ENCODE peak calls at places on chromosomes 7 and 10, in six cellular contexts. One of them, this sample, is unnamed.

GRCh38 chr7:117411539-117411938 is 15.8 kb downstream of the ASZ1 start:
- DNase-seq in transverse colon: no peak
- DNase-seq in HL-60: no peak
- DNase-seq in kidney: no peak
- DNase-seq in fibroblast of the aortic adventitia: no peak
- DNase-seq in AG10803: no peak
- DNase-seq in this sample: no peak

GRCh38 chr10:9097206-9097990 is 1042.9 kb downstream of the GATA3 start:
- DNase-seq in transverse colon: no peak
- DNase-seq in HL-60: no peak
- DNase-seq in kidney: no peak
- DNase-seq in fibroblast of the aortic adventitia: no peak
- DNase-seq in AG10803: no peak
- DNase-seq in this sample: no peak

GRCh38 chr10:74932648-74933047 is 106.2 kb downstream of the KAT6B start:
- DNase-seq in transverse colon: peak
- DNase-seq in HL-60: no peak
- DNase-seq in kidney: no peak
- DNase-seq in fibroblast of the aortic adventitia: no peak
- DNase-seq in AG10803: peak
- DNase-seq in this sample: no peak

GRCh38 chr10:12181065-12181775 is 14.5 kb downstream of the NUDT5 start:
- DNase-seq in transverse colon: peak
- DNase-seq in HL-60: peak
- DNase-seq in kidney: no peak
- DNase-seq in fibroblast of the aortic adventitia: no peak
- DNase-seq in AG10803: no peak
- DNase-seq in this sample: peak

GRCh38 chr7:135900186-135900585 is 77.0 kb downstream of the MTPN start:
- DNase-seq in transverse colon: no peak
- DNase-seq in HL-60: no peak
- DNase-seq in kidney: no peak
- DNase-seq in fibroblast of the aortic adventitia: no peak
- DNase-seq in AG10803: no peak
- DNase-seq in this sample: no peak

GRCh38 chr10:86339226-86339865 is 27.2 kb downstream of the GRID1 start:
- DNase-seq in transverse colon: no peak
- DNase-seq in HL-60: no peak
- DNase-seq in kidney: peak
- DNase-seq in fibroblast of the aortic adventitia: no peak
- DNase-seq in AG10803: no peak
- DNase-seq in this sample: no peak

GRCh38 chr7:91913612-91914011 is 27.1 kb upstream of the AKAP9 start:
- DNase-seq in transverse colon: no peak
- DNase-seq in HL-60: no peak
- DNase-seq in kidney: no peak
- DNase-seq in fibroblast of the aortic adventitia: peak
- DNase-seq in AG10803: peak
- DNase-seq in this sample: peak

GRCh38 chr10:80612261-80612660 is 74.6 kb downstream of the SH2D4B start:
- DNase-seq in transverse colon: no peak
- DNase-seq in HL-60: no peak
- DNase-seq in kidney: no peak
- DNase-seq in fibroblast of the aortic adventitia: no peak
- DNase-seq in AG10803: no peak
- DNase-seq in this sample: no peak

GRCh38 chr7:159109092-159110035 is 35.3 kb downstream of the VIPR2 start:
- DNase-seq in transverse colon: no peak
- DNase-seq in HL-60: no peak
- DNase-seq in kidney: no peak
- DNase-seq in fibroblast of the aortic adventitia: no peak
- DNase-seq in AG10803: no peak
- DNase-seq in this sample: no peak

GRCh38 chr10:99347672-99348071 is 18.5 kb downstream of the CNNM1 start:
- DNase-seq in transverse colon: no peak
- DNase-seq in HL-60: no peak
- DNase-seq in kidney: no peak
- DNase-seq in fibroblast of the aortic adventitia: no peak
- DNase-seq in AG10803: no peak
- DNase-seq in this sample: no peak

GRCh38 chr10:81215498-81215897 is 659.5 kb upstream of the NRG3 start:
- DNase-seq in transverse colon: no peak
- DNase-seq in HL-60: no peak
- DNase-seq in kidney: no peak
- DNase-seq in fibroblast of the aortic adventitia: no peak
- DNase-seq in AG10803: no peak
- DNase-seq in this sample: peak

GRCh38 chr7:50315739-50316671 is 11.5 kb downstream of the IKZF1 start:
- DNase-seq in transverse colon: no peak
- DNase-seq in HL-60: peak
- DNase-seq in kidney: no peak
- DNase-seq in fibroblast of the aortic adventitia: no peak
- DNase-seq in AG10803: no peak
- DNase-seq in this sample: no peak

GRCh38 chr7:146960747-146961416 is 844.3 kb downstream of the CNTNAP2 start:
- DNase-seq in transverse colon: no peak
- DNase-seq in HL-60: no peak
- DNase-seq in kidney: no peak
- DNase-seq in fibroblast of the aortic adventitia: no peak
- DNase-seq in AG10803: no peak
- DNase-seq in this sample: no peak

GRCh38 chr7:108246227-108246837 is 116.2 kb upstream of the LAMB4 start:
- DNase-seq in transverse colon: no peak
- DNase-seq in HL-60: no peak
- DNase-seq in kidney: no peak
- DNase-seq in fibroblast of the aortic adventitia: peak
- DNase-seq in AG10803: peak
- DNase-seq in this sample: peak

GRCh38 chr10:115402690-115403089 is 309.5 kb downstream of the ATRNL1 start:
- DNase-seq in transverse colon: no peak
- DNase-seq in HL-60: no peak
- DNase-seq in kidney: no peak
- DNase-seq in fibroblast of the aortic adventitia: peak
- DNase-seq in AG10803: no peak
- DNase-seq in this sample: peak

GRCh38 chr10:1434912-1435692 is 302.2 kb downstream of the ADARB2 start:
- DNase-seq in transverse colon: no peak
- DNase-seq in HL-60: no peak
- DNase-seq in kidney: no peak
- DNase-seq in fibroblast of the aortic adventitia: no peak
- DNase-seq in AG10803: no peak
- DNase-seq in this sample: no peak

GRCh38 chr10:43090188-43090587 is 13.3 kb downstream of the RET start:
- DNase-seq in transverse colon: no peak
- DNase-seq in HL-60: no peak
- DNase-seq in kidney: no peak
- DNase-seq in fibroblast of the aortic adventitia: no peak
- DNase-seq in AG10803: no peak
- DNase-seq in this sample: no peak

GRCh38 chr7:25908154-25908948 is 243.6 kb upstream of the NFE2L3 start:
- DNase-seq in transverse colon: no peak
- DNase-seq in HL-60: no peak
- DNase-seq in kidney: no peak
- DNase-seq in fibroblast of the aortic adventitia: no peak
- DNase-seq in AG10803: no peak
- DNase-seq in this sample: no peak

GRCh38 chr10:88793747-88794299 is 8.7 kb upstream of the LIPM start:
- DNase-seq in transverse colon: no peak
- DNase-seq in HL-60: no peak
- DNase-seq in kidney: no peak
- DNase-seq in fibroblast of the aortic adventitia: peak
- DNase-seq in AG10803: peak
- DNase-seq in this sample: peak

GRCh38 chr10:88309365-88309764 is 273.8 kb downstream of the RNLS start:
- DNase-seq in transverse colon: no peak
- DNase-seq in HL-60: no peak
- DNase-seq in kidney: no peak
- DNase-seq in fibroblast of the aortic adventitia: no peak
- DNase-seq in AG10803: no peak
- DNase-seq in this sample: no peak

DNA sequence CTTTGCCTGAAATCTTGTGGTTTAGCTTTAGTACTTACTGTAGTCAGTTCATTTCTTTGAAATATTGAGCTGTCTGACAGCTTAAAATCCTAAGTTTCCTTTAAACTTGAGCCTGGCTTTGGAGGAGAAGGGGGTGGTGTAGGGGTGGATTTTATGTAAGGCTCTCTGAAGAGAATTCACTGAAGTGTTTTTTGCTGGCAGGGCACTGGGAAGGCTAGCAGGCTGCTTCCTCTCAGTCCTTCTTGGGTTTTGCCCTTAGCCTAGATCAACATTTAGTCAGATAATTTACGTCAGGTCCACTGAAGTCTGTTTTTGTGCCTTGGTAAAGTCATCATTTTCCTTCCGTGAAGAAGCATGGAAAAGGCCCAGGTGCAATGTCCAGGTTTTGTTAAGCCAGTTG is 516.6 kb downstream of the AUTS2 start:
- DNase-seq in transverse colon: no peak
- DNase-seq in HL-60: no peak
- DNase-seq in kidney: no peak
- DNase-seq in fibroblast of the aortic adventitia: no peak
- DNase-seq in AG10803: peak
- DNase-seq in this sample: no peak
- H3K4me3 ChIP-seq in transverse colon: no peak
- H3K4me3 ChIP-seq in HL-60: no peak
- H3K4me3 ChIP-seq in kidney: no peak
- H3K4me3 ChIP-seq in fibroblast of the aortic adventitia: no peak
- H3K4me3 ChIP-seq in AG10803: no peak
- H3K4me3 ChIP-seq in this sample: no peak

GRCh38 chr10:122050811-122051210 is 61.8 kb downstream of the TACC2 start:
- DNase-seq in transverse colon: no peak
- DNase-seq in HL-60: no peak
- DNase-seq in kidney: no peak
- DNase-seq in fibroblast of the aortic adventitia: no peak
- DNase-seq in AG10803: no peak
- DNase-seq in this sample: no peak

GRCh38 chr10:122053314-122053713 is 64.4 kb downstream of the TACC2 start:
- DNase-seq in transverse colon: no peak
- DNase-seq in HL-60: no peak
- DNase-seq in kidney: no peak
- DNase-seq in fibroblast of the aortic adventitia: no peak
- DNase-seq in AG10803: no peak
- DNase-seq in this sample: no peak

GRCh38 chr10:122054046-122055025 is 65.4 kb downstream of the TACC2 start:
- DNase-seq in transverse colon: peak
- DNase-seq in HL-60: no peak
- DNase-seq in kidney: no peak
- DNase-seq in fibroblast of the aortic adventitia: peak
- DNase-seq in AG10803: peak
- DNase-seq in this sample: peak

GRCh38 chr10:122051609-122052385 is 62.8 kb downstream of the TACC2 start:
- DNase-seq in transverse colon: peak
- DNase-seq in HL-60: no peak
- DNase-seq in kidney: no peak
- DNase-seq in fibroblast of the aortic adventitia: peak
- DNase-seq in AG10803: peak
- DNase-seq in this sample: peak

DNA sequence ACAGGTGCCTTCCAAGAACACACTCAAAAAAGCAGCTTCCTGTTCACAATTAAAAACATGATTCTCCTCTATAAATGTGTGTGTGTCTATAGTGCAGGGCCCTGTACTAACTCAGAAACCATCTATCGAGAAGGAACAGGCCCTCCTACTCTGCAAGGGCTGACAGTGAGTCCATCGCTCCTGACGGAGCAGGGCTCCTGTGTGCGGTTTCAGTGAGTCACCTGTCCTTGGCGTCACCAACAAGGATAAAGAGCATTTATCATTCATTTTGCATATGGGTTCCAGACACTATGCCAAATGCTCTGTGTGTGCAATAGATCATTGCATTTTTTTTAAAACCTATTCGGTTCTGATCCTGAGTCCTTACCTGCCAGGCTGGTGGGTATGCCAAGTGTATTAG is 63.7 kb downstream of the TACC2 start:
- DNase-seq in transverse colon: no peak
- DNase-seq in HL-60: no peak
- DNase-seq in kidney: no peak
- DNase-seq in fibroblast of the aortic adventitia: no peak
- DNase-seq in AG10803: no peak
- DNase-seq in this sample: peak
- TF ChIP-seq CTCF in transverse colon: no peak
- TF ChIP-seq CTCF in HL-60: no peak
- TF ChIP-seq CTCF in kidney: no peak
- TF ChIP-seq CTCF in fibroblast of the aortic adventitia: no peak
- TF ChIP-seq CTCF in AG10803: no peak
- TF ChIP-seq CTCF in this sample: no peak

GRCh38 chr10:122986340-122986739 is 6.1 kb downstream of the PSTK start:
- DNase-seq in transverse colon: no peak
- DNase-seq in HL-60: no peak
- DNase-seq in kidney: no peak
- DNase-seq in fibroblast of the aortic adventitia: no peak
- DNase-seq in AG10803: no peak
- DNase-seq in this sample: no peak

GRCh38 chr10:122990278-122990677 is 10.1 kb downstream of the PSTK start:
- DNase-seq in transverse colon: no peak
- DNase-seq in HL-60: no peak
- DNase-seq in kidney: no peak
- DNase-seq in fibroblast of the aortic adventitia: no peak
- DNase-seq in AG10803: no peak
- DNase-seq in this sample: no peak

GRCh38 chr10:122984708-122985107 is 4.5 kb downstream of the PSTK start:
- DNase-seq in transverse colon: no peak
- DNase-seq in HL-60: no peak
- DNase-seq in kidney: no peak
- DNase-seq in fibroblast of the aortic adventitia: no peak
- DNase-seq in AG10803: no peak
- DNase-seq in this sample: no peak

GRCh38 chr10:122992031-122992585 is 11.9 kb downstream of the PSTK start:
- DNase-seq in transverse colon: no peak
- DNase-seq in HL-60: no peak
- DNase-seq in kidney: no peak
- DNase-seq in fibroblast of the aortic adventitia: no peak
- DNase-seq in AG10803: no peak
- DNase-seq in this sample: no peak

GRCh38 chr10:122988501-122988900 is 8.3 kb downstream of the PSTK start:
- DNase-seq in transverse colon: no peak
- DNase-seq in HL-60: no peak
- DNase-seq in kidney: no peak
- DNase-seq in fibroblast of the aortic adventitia: no peak
- DNase-seq in AG10803: peak
- DNase-seq in this sample: no peak
- H3K4me3 ChIP-seq in transverse colon: no peak
- H3K4me3 ChIP-seq in HL-60: no peak
- H3K4me3 ChIP-seq in kidney: no peak
- H3K4me3 ChIP-seq in fibroblast of the aortic adventitia: no peak
- H3K4me3 ChIP-seq in AG10803: no peak
- H3K4me3 ChIP-seq in this sample: no peak

GRCh38 chr7:95845007-95845406 is 72.7 kb downstream of the DYNC1I1 start:
- DNase-seq in transverse colon: no peak
- DNase-seq in HL-60: no peak
- DNase-seq in kidney: no peak
- DNase-seq in fibroblast of the aortic adventitia: no peak
- DNase-seq in AG10803: peak
- DNase-seq in this sample: peak

GRCh38 chr7:95847061-95847460 is 74.7 kb downstream of the DYNC1I1 start:
- DNase-seq in transverse colon: no peak
- DNase-seq in HL-60: no peak
- DNase-seq in kidney: no peak
- DNase-seq in fibroblast of the aortic adventitia: no peak
- DNase-seq in AG10803: peak
- DNase-seq in this sample: no peak

GRCh38 chr7:95840953-95841950 is 68.9 kb downstream of the DYNC1I1 start:
- DNase-seq in transverse colon: no peak
- DNase-seq in HL-60: peak
- DNase-seq in kidney: no peak
- DNase-seq in fibroblast of the aortic adventitia: no peak
- DNase-seq in AG10803: no peak
- DNase-seq in this sample: peak

GRCh38 chr7:95843286-95843685 is 70.9 kb downstream of the DYNC1I1 start:
- DNase-seq in transverse colon: no peak
- DNase-seq in HL-60: no peak
- DNase-seq in kidney: no peak
- DNase-seq in fibroblast of the aortic adventitia: no peak
- DNase-seq in AG10803: peak
- DNase-seq in this sample: peak
- TF ChIP-seq CTCF in transverse colon: no peak
- TF ChIP-seq CTCF in HL-60: no peak
- TF ChIP-seq CTCF in kidney: no peak
- TF ChIP-seq CTCF in fibroblast of the aortic adventitia: peak
- TF ChIP-seq CTCF in AG10803: peak
- TF ChIP-seq CTCF in this sample: peak

This sample was measured in cardiac fibroblast.